ENCODE peak calls at places on chromosomes 12 and 14, in eight cellular contexts. P is aorta, V is astrocyte of the cerebellum, S is adrenal gland, M is mucosa of descending colon, B is astrocyte of the spinal cord, Z is foreskin fibroblast, N is epithelial cell of proximal tubule. T is an unnamed sample.

GRCh38 chr12:19150273-19150895 is 20.9 kb downstream of the PLEKHA5 start:
- DNase-seq in P (no peak), Z (no peak), M (no peak), N (no peak), V (peak; percentile 34), S (no peak), B (peak; percentile 43), T (no peak)

GRCh38 chr14:61280092-61280525 is 1.0 kb downstream of the TMEM30B start:
- DNase-seq in N (no peak), B (no peak), P (no peak), V (no peak), M (no peak), S (peak; percentile 23), Z (no peak), T (no peak)

GRCh38 chr12:25723921-25724491 is 170.9 kb upstream of the LMNTD1 start:
- DNase-seq in Z (peak; percentile 50), N (peak; percentile 82), M (no peak), P (no peak), V (peak; percentile 56), B (peak; percentile 61), S (no peak), T (no peak)

GRCh38 chr14:30402846-30403245 is 156.1 kb upstream of the G2E3 start:
- DNase-seq in N (no peak), P (no peak), B (no peak), S (no peak), M (no peak), Z (no peak), V (no peak), T (no peak)

GRCh38 chr12:49917126-49917787 is 13.6 kb upstream of the FAIM2 start:
- DNase-seq in P (no peak), M (no peak), B (no peak), N (no peak), S (no peak), V (no peak), Z (no peak), T (no peak)

GRCh38 chr14:93892923-93893549 is 34.1 kb upstream of the FAM181A start:
- DNase-seq in P (peak; percentile 74), B (peak; percentile 48), N (no peak), V (peak; percentile 31), M (peak; percentile 59), Z (peak; percentile 65), S (peak; percentile 83), T (no peak)

GRCh38 chr14:104420990-104421389 is 158.6 kb upstream of the C14orf180 start:
- DNase-seq in M (no peak), S (peak; percentile 15), N (no peak), V (no peak), P (no peak), Z (no peak), B (no peak), T (no peak)

GRCh38 chr12:26126340-26127284 is 1.8 kb upstream of the BHLHE41 start:
- DNase-seq in N (no peak), P (peak; percentile 94), B (peak; percentile 83), Z (peak; percentile 94), V (no peak), S (peak; percentile 85), M (peak; percentile 90), T (no peak)

GRCh38 chr12:53051058-53051880 is 1.4 kb downstream of the TNS2 start:
- DNase-seq in B (no peak), Z (peak; percentile 90), P (peak; percentile 79), V (no peak), N (peak; percentile 56), M (peak; percentile 75), S (peak; percentile 84), T (no peak)

GRCh38 chr14:73613046-73613383 is 698 bp downstream of the ACOT6 start:
- DNase-seq in V (no peak), Z (no peak), M (no peak), P (no peak), S (no peak), B (no peak), N (no peak), T (no peak)

GRCh38 chr12:96687719-96688118 is 198.3 kb downstream of the CFAP54 start:
- DNase-seq in P (no peak), B (peak; percentile 16), M (no peak), V (no peak), Z (no peak), S (no peak), N (no peak), T (no peak)

GRCh38 chr12:18492372-18493025 is 231.2 kb downstream of the PIK3C2G start:
- DNase-seq in Z (peak; percentile 62), N (no peak), V (no peak), P (no peak), M (no peak), S (no peak), B (peak; percentile 18), T (no peak)

GRCh38 chr12:1644523-1645438 is 15.8 kb downstream of the WNT5B start:
- DNase-seq in Z (peak; percentile 93), B (peak; percentile 91), P (peak; percentile 91), V (peak; percentile 72), N (no peak), M (peak; percentile 70), S (peak; percentile 86), T (peak; percentile 53)

GRCh38 chr14:22978487-22978837 is 3.9 kb downstream of the AJUBA start:
- DNase-seq in V (no peak), M (no peak), N (no peak), S (no peak), P (no peak), B (no peak), Z (peak; percentile 44), T (no peak)

GRCh38 chr14:22977684-22978486 is 4.5 kb downstream of the AJUBA start:
- DNase-seq in M (no peak), Z (peak; percentile 92), N (no peak), B (peak; percentile 57), V (no peak), P (peak; percentile 73), S (peak; percentile 80), T (no peak)

GRCh38 chr14:22974530-22975313 is 7.6 kb downstream of the AJUBA start:
- DNase-seq in B (no peak), Z (peak; percentile 54), N (no peak), V (no peak), M (no peak), S (peak; percentile 43), P (no peak), T (no peak)

GRCh38 chr14:22977434-22977683 is 5.0 kb downstream of the AJUBA start:
- DNase-seq in M (no peak), V (no peak), P (no peak), Z (no peak), B (no peak), N (no peak), S (no peak), T (no peak)

DNA sequence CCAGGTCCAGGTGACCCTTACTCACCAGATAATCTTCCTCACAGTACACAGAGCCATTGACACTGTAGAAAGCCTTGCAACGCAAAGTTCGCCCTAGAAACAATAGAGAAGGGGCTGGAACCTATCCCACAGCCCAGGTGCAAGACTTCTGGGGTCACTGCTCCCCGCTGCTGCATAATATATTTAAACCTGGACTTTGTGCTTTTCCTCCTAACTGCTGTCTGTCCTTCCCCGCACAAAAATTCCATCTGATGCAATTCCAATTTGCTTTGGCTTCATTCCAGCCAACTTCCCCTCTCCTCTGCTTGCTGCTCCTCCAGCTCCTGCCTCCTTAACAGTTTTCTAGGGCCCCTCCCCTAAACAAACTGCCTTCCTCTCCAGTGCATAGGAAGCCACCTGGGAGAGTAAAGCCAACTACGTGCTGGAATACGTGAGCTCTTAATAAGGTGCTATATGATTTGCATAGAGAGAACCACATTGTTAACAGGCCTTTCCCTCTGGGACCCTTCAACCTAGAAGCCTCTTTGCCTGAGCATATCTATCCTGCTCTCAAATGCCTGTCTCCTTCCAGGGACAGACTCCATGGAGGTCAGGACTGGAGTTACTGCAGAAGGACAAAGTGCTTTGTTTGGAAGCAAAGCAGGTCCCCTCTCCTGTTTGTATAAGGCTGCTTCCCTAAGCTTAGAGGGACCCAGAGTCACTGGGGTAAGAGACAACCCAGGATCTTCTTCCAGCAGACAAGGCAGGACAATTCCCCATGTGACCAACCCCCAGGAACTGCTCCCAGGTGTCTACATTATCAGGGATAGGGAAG is 5.5 kb downstream of the AJUBA start:
- DNase-seq in Z (peak; percentile 79), B (peak; percentile 53), V (no peak), M (no peak), N (no peak), P (no peak), S (no peak), T (no peak)
- H3K4me3 ChIP-seq in Z (no peak overlapping the region), B (no peak overlapping the region), V (no peak overlapping the region), M (no peak overlapping the region), N (peak overlapping the region; percentile 0), P (no peak overlapping the region), S (no peak overlapping the region), T (no peak overlapping the region)

DNA sequence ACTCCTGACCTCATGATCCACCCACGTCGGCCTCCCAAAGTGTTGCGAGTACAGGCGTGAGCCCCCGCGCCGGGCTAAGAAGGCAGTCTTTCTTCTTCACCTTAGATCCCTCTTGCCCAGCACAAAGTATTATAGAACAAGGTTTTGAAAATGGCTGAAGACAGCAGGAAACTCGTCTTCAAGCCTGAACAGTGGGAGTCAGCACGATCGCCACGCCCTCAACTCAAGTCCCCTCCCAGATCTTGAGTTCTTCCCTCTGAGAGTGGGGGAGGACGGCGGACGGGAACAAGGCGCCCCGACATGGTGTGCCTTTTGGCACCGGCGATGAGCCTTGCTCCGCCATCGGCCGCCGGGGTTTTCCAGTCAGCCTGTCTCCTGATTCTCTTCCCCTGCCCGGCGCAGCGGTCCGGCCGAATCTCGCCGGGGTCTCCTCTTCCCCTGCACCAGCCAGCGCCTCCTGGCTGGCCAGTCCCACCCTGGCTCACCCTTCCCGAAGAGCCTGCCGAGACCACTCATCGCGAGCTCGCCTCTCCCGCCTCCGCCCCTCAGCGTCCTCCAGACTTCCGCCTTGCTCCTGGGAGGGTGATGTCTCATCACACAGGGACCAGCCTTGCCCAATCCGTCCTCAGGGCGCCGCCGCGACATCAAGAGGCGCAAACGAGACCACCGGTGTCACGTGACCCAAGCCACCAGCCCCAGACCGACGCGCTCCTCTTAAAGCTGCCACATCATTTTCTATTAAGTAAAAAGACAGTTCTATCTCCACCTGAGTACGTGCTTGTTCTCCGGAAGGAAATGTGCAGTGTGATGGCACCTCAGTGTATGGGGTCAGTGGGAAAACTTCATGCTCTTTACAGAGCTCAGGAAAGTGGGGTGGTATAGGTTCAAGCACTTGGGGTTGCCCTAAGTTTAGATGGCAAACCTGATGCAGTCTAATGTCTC is at the start of gene CHMP4A:
- DNase-seq in M (peak; percentile 99), P (peak; percentile 99), S (peak; percentile 99), Z (peak; percentile 100), N (peak; percentile 69), V (peak; percentile 96), B (peak; percentile 99), T (peak; percentile 94)
- H3K4me3 ChIP-seq in M (peak within 1 kb of the TSS; percentile 37), P (peak within 1 kb of the TSS; percentile 62), S (peak within 1 kb of the TSS; percentile 43), Z (peak within 1 kb of the TSS; percentile 65), N (peak within 1 kb of the TSS; percentile 72), V (peak within 1 kb of the TSS; percentile 74), B (peak within 1 kb of the TSS; percentile 85), T (peak within 1 kb of the TSS; percentile 73)

GRCh38 chr14:106631886-106632285 is 1105.5 kb downstream of the TMEM121 start:
- DNase-seq in M (no peak), S (no peak), B (no peak), Z (no peak), P (no peak), V (no peak), N (no peak), T (no peak)
- H3K4me3 ChIP-seq in M (no peak overlapping the region), S (no peak overlapping the region), B (no peak overlapping the region), Z (no peak overlapping the region), P (no peak overlapping the region), V (no peak overlapping the region), N (no peak overlapping the region), T (no peak overlapping the region)

DNA sequence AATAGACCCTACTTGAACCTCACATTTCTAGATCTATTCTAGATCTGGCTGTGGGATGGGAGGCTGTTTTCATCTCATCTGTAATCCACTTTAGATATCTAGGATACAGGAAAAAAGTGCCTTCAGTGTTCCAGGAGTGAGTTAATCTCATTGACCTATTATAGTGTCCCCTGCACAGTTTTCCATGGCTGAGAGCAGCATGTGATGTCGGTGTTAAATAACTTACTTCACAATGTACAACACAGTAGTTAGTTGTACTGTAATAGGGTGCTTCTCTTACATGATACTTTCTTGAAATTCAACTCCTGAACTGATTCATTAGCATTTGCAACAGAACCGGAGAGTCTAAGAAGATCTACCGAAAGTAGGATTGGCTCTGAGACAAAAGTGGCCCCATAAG is 62.6 kb downstream of the TMEM117 start:
- DNase-seq in Z (no peak), M (no peak), N (no peak), B (no peak), S (no peak), V (no peak), P (no peak), T (no peak)
- H3K4me3 ChIP-seq in Z (no peak overlapping the region), M (no peak overlapping the region), N (no peak overlapping the region), B (no peak overlapping the region), S (no peak overlapping the region), V (no peak overlapping the region), P (no peak overlapping the region), T (no peak overlapping the region)